ENCODE peak calls at places on chromosomes 11 and 22, in five cellular contexts. N is A549, H is right lobe of liver, O is IMR-90, Y is heart right ventricle. A is an unnamed sample.
A peak's percentile ranks its signal among the peaks of the same experiment; 100 is the strongest.

GRCh38 chr11:28132541-28132940 is 24.4 kb downstream of the METTL15 start:
- DNase-seq in H (no peak), Y (no peak), O (peak; percentile 41), N (no peak), A (no peak)

GRCh38 chr11:57776577-57776976 is 15.0 kb downstream of the CTNND1 start:
- DNase-seq in Y (no peak), N (no peak), H (no peak), O (no peak), A (no peak)

GRCh38 chr11:5521540-5521939 is 5.0 kb upstream of the UBQLNL start:
- DNase-seq in Y (no peak), O (no peak), H (no peak), N (no peak), A (no peak)

GRCh38 chr11:104830080-104830479 is 68.2 kb downstream of the CASP12 start:
- DNase-seq in Y (no peak), N (peak; percentile 12), O (peak; percentile 72), H (no peak), A (no peak)

GRCh38 chr11:14218728-14219127 is 140.3 kb downstream of the RRAS2 start:
- DNase-seq in Y (no peak), H (no peak), N (no peak), O (no peak), A (no peak)

GRCh38 chr22:39277135-39277607 is 32.4 kb upstream of the PDGFB start:
- DNase-seq in Y (no peak), H (no peak), N (no peak), O (peak; percentile 92), A (no peak)

GRCh38 chr22:44261861-44262595 is 50.7 kb downstream of the SHISAL1 start:
- DNase-seq in O (no peak), H (no peak), N (no peak), Y (peak; percentile 33), A (no peak)

GRCh38 chr11:73177380-73178091 is 35.4 kb upstream of the FCHSD2 start:
- DNase-seq in H (no peak), Y (peak; percentile 61), O (no peak), N (no peak), A (no peak)

GRCh38 chr22:43432883-43433415 is 21.1 kb downstream of the MPPED1 start:
- DNase-seq in N (no peak), Y (no peak), H (no peak), O (no peak), A (no peak)

GRCh38 chr11:64186205-64187165 is 514 bp downstream of the STIP1 start:
- DNase-seq in O (peak; percentile 2), Y (no peak), H (no peak), N (no peak), A (peak; percentile 67)

GRCh38 chr22:45978275-45978713 is 1.3 kb upstream of the WNT7B start:
- DNase-seq in O (no peak), N (no peak), Y (no peak), H (no peak), A (no peak)

GRCh38 chr22:27726726-27727449 is 74.7 kb downstream of the MN1 start:
- DNase-seq in N (peak; percentile 77), O (peak; percentile 34), Y (peak; percentile 70), H (no peak), A (peak; percentile 61)

GRCh38 chr11:43532046-43532445 is 148.5 kb upstream of the HSD17B12 start:
- DNase-seq in O (no peak), N (no peak), Y (no peak), H (no peak), A (no peak)

GRCh38 chr11:17298302-17298701 is 21.8 kb downstream of the NUCB2 start:
- DNase-seq in H (no peak), Y (no peak), N (no peak), O (peak; percentile 39), A (no peak)

GRCh38 chr11:86805873-86806310 is 5.5 kb downstream of the PRSS23 start:
- DNase-seq in H (no peak), O (no peak), Y (no peak), N (no peak), A (no peak)

GRCh38 chr11:64292458-64293254 is 1.6 kb downstream of the KCNK4 start:
- DNase-seq in N (no peak), H (no peak), O (no peak), Y (no peak), A (no peak)

GRCh38 chr11:72534859-72535547 is 100.7 kb upstream of the CLPB start:
- DNase-seq in H (no peak), O (no peak), Y (no peak), N (peak; percentile 11), A (no peak)

GRCh38 chr11:9405721-9406120 is 21.3 kb downstream of the IPO7 start:
- DNase-seq in Y (no peak), O (peak; percentile 35), H (no peak), N (no peak), A (no peak)

GRCh38 chr11:134384406-134384805 is 27.6 kb downstream of the B3GAT1 start:
- DNase-seq in O (no peak), N (no peak), Y (no peak), H (no peak), A (no peak)

GRCh38 chr11:43404836-43405479 is 46.2 kb downstream of the TTC17 start:
- DNase-seq in O (no peak), Y (no peak), H (no peak), N (no peak), A (no peak)

GRCh38 chr11:46235777-46236688 is 41.4 kb upstream of the CREB3L1 start:
- DNase-seq in Y (no peak), O (no peak), H (no peak), N (no peak), A (no peak)

GRCh38 chr11:56497010-56497409 is 5.8 kb upstream of the OR5M8 start:
- DNase-seq in H (no peak), Y (no peak), N (no peak), O (no peak), A (peak; percentile 48)

DNA sequence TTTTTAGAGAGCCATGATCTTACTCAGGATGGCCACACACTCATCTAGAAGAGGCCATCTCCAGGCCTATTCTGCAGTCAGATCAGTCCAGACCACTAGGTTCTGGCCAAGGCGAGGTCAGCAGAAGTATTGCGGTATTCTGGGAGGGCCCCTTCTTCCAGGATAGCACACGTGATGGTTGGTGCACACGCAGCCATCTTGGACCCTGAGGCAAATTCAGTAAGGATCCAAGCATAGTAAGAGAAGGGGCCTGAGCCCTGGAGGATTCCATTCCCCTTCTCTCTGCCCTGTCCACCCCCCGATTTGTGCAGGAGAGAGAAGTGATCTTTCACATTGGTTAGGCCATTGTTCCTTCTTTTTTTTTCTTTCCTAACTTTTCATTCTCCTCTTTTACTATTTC is 957.9 kb downstream of the BRD1 start:
- DNase-seq in N (no peak), Y (no peak), O (no peak), H (no peak), A (no peak)
- H3K4me3 ChIP-seq in N (no peak overlapping the region), Y (no peak overlapping the region), O (no peak overlapping the region), H (no peak overlapping the region), A (no peak overlapping the region)

GRCh38 chr22:35783943-35784614 is 66.4 kb downstream of the APOL5 start:
- DNase-seq in Y (no peak), H (no peak), N (peak; percentile 73), O (no peak), A (no peak)

GRCh38 chr22:35781898-35782297 is 64.2 kb downstream of the APOL5 start:
- DNase-seq in H (no peak), N (no peak), O (no peak), Y (no peak), A (no peak)

GRCh38 chr22:35784633-35785032 is 67.0 kb downstream of the APOL5 start:
- DNase-seq in H (no peak), N (no peak), Y (no peak), O (no peak), A (no peak)

GRCh38 chr22:35782504-35782903 is 64.8 kb downstream of the APOL5 start:
- DNase-seq in N (no peak), O (no peak), Y (no peak), H (no peak), A (no peak)

DNA sequence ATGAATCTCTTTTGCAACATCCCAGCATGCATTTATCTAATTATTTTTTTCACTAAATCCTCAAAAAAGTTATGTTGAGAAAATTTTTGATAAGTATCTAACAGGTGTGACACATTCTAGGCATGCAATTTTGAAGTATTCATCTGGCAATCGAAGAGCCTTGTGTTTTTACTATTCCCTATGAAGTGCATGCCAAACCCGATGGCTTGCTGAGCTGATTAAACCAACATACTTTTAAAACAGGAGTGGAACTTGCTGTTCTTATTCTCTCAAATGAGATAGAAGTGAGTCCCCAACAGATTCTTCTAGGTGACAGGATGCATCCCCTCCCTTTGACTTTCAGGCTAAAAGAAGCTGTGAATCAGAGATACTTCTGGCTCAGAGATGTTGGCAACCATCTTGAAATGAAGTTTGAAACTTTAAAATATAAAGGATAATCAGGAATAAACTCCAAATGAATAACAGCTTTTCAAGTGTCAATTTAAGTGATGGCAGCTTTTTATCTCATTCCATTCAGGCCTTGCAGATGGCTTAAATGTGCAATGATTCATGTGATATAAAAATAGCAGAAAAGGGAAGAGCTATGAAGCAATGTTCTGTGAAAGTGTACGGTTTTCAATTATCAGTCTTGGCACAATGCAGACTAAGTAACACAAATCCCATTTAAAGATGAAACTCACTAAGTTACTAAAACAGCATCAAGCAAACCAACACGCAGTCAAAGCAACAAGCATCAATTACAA is 67.7 kb downstream of the APOL5 start:
- DNase-seq in H (no peak), O (no peak), Y (no peak), N (no peak), A (no peak)
- H3K4me1 ChIP-seq in H (no peaks in the 10 kb centered on the region), O (peaks cover 16% of the 10 kb centered on the region), Y (peaks cover 53% of the 10 kb centered on the region), N (peaks cover 54% of the 10 kb centered on the region), A (no peaks in the 10 kb centered on the region)

GRCh38 chr11:96426356-96427103 is 36.7 kb downstream of the JRKL start:
- DNase-seq in N (peak; percentile 34), H (no peak), Y (no peak), O (peak; percentile 61), A (no peak)
- TF ChIP-seq CTCF in N (peak; percentile 70), H (peak; percentile 60), Y (peak; percentile 57), O (peak; percentile 70), A (no peak)

DNA sequence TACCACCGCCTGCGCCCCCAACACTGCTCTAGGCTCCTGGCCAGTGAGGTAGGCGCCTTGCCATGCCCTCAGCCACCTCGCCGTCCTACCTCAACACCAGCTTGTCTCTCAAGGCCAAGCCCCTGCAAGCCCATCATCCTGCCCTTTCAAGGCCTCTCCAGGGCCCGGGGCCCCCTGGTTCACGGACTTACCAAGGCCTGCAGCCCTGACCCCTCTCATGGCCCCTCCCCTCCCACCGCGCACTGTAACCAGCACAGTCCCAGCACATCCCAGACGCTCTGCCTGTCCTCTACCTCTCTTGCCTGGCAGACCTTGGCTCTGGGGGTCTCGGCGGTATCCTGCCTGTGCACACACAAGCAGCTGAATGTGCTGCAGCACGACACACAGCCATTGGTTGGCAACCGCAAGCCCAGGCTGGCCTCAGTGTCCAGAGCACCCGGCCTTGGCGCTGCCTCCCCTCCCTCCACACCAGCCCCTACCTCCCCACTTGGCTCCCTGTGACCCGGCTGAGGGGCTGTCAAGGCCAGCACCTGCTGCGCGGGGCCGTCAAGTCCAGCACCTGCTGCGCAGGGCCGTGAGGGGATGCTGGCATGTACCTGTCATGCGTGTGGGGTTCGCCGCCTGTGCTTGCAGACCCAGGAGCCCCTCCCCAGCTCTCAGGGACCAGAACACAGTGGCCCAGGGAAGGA is 37.2 kb downstream of the TBX1 start:
- DNase-seq in N (no peak), O (no peak), Y (no peak), H (peak; percentile 13), A (no peak)
- H3K4me3 ChIP-seq in N (no peak overlapping the region), O (no peak overlapping the region), Y (no peak overlapping the region), H (no peak overlapping the region), A (no peak overlapping the region)

GRCh38 chr11:99686838-99687237 is 666.1 kb downstream of the CNTN5 start:
- DNase-seq in Y (no peak), H (no peak), N (no peak), O (no peak), A (no peak)
- H3K4me1 ChIP-seq in Y (no peaks in the 10 kb centered on the region), H (no peaks in the 10 kb centered on the region), N (no peaks in the 10 kb centered on the region), O (no peaks in the 10 kb centered on the region), A (no peaks in the 10 kb centered on the region)

GRCh38 chr11:1838077-1838425 is 730 bp upstream of the TNNI2 start:
- DNase-seq in H (no peak), O (no peak), N (no peak), Y (no peak), A (no peak)
- TF ChIP-seq CTCF in H (peak; percentile 2), O (no peak), N (peak; percentile 36), Y (no peak), A (no peak)